ENCODE peak calls at places on chromosomes 1 and 21, in six cellular contexts. E is frontal cortex; D is stimulated activated CD8-positive, alpha-beta memory T cell treated with anti-CD3 and anti-CD28 coated beads, Interleukin-12 subunit alpha, Interleukin-12 subunit beta, amount 100 ng/mL, for 4 hours; Q is HCEC 1CT; A is globus pallidus; B is stimulated activated CD4-positive, alpha-beta T cell treated with anti-CD3 and anti-CD28 coated beads, Interleukin-1b, Interleukin-23, amount 100 ng/mL, for 24 hours. S is an unnamed sample.

GRCh38 chr1:92707292-92707691 is 77.6 kb downstream of the EVI5 start:
- DNase-seq in D (no peak), A (no peak), Q (no peak), B (no peak), E (no peak), S (no peak)

GRCh38 chr1:202268032-202268431 is 73.7 kb downstream of the UBE2T start:
- DNase-seq in B (no peak), E (no peak), D (no peak), A (no peak), Q (no peak), S (no peak)

GRCh38 chr1:232629250-232630046 is 485 bp downstream of the SIPA1L2 start:
- DNase-seq in Q (no peak), E (peak; percentile 39), A (peak; percentile 53), D (no peak), B (peak; percentile 5), S (no peak)

GRCh38 chr1:226975259-226975908 is 35.3 kb downstream of the COQ8A start:
- DNase-seq in Q (no peak), A (peak; percentile 94), E (peak; percentile 76), B (no peak), D (no peak), S (no peak)

GRCh38 chr1:29094954-29095353 is 28.7 kb downstream of the TMEM200B start:
- DNase-seq in Q (no peak), D (no peak), A (no peak), E (no peak), B (no peak), S (no peak)

GRCh38 chr1:54680387-54680786 is 35.3 kb upstream of the TTC4 start:
- DNase-seq in A (no peak), B (no peak), Q (no peak), D (no peak), E (no peak), S (no peak)

GRCh38 chr1:14742181-14742980 is 143.9 kb downstream of the KAZN start:
- DNase-seq in A (no peak), E (no peak), Q (peak; percentile 92), D (no peak), B (no peak), S (peak; percentile 54)

GRCh38 chr1:35807614-35808375 is at the start of gene AGO4:
- DNase-seq in E (peak; percentile 67), D (peak; percentile 16), Q (peak; percentile 26), A (peak; percentile 55), B (no peak), S (peak; percentile 37)

GRCh38 chr1:201877877-201878339 is 10.8 kb upstream of the SHISA4 start:
- DNase-seq in E (no peak), Q (peak; percentile 58), D (no peak), B (no peak), A (peak; percentile 70), S (peak; percentile 24)

GRCh38 chr1:37255111-37255795 is 219.1 kb upstream of the ZC3H12A start:
- DNase-seq in E (peak; percentile 36), B (no peak), A (peak; percentile 75), Q (no peak), D (no peak), S (no peak)

GRCh38 chr21:44785620-44786344 is 15.8 kb downstream of the UBE2G2 start:
- DNase-seq in B (no peak), D (no peak), A (no peak), Q (no peak), E (no peak), S (no peak)

GRCh38 chr21:15617968-15618367 is 111.8 kb upstream of the USP25 start:
- DNase-seq in A (no peak), E (no peak), B (no peak), Q (peak; percentile 47), D (no peak), S (peak; percentile 0)

GRCh38 chr1:54980528-54981241 is at the start of gene TMEM61:
- DNase-seq in A (no peak), E (no peak), D (no peak), B (no peak), Q (no peak), S (no peak)

GRCh38 chr1:75449998-75450397 is 160.9 kb downstream of the SLC44A5 start:
- DNase-seq in A (no peak), B (no peak), Q (no peak), E (no peak), D (no peak), S (no peak)

GRCh38 chr1:200129480-200129879 is 102.0 kb downstream of the NR5A2 start:
- DNase-seq in Q (no peak), A (no peak), B (no peak), E (no peak), D (no peak), S (no peak)

GRCh38 chr1:40162791-40163441 is 1.7 kb downstream of the RLF start:
- DNase-seq in Q (no peak), B (no peak), E (no peak), D (no peak), A (no peak), S (no peak)

GRCh38 chr1:204084247-204084772 is 11.4 kb downstream of the SOX13 start:
- DNase-seq in D (no peak), B (no peak), E (no peak), A (peak; percentile 65), Q (no peak), S (no peak)

GRCh38 chr1:207259391-207259790 is 62.1 kb upstream of the CD55 start:
- DNase-seq in E (no peak), A (no peak), B (no peak), Q (peak; percentile 32), D (no peak), S (no peak)

GRCh38 chr1:47579809-47580208 is 142.0 kb downstream of the FOXD2 start:
- DNase-seq in D (no peak), E (no peak), B (no peak), Q (no peak), A (no peak), S (no peak)

GRCh38 chr1:67716800-67717199 is 31.8 kb downstream of the GADD45A start:
- DNase-seq in E (no peak), B (no peak), Q (no peak), D (no peak), A (no peak), S (no peak)

GRCh38 chr1:189500777-189501176 is 976.9 kb downstream of the BRINP3 start:
- DNase-seq in Q (peak; percentile 67), A (no peak), D (no peak), E (no peak), B (no peak), S (no peak)

GRCh38 chr1:180988221-180988826 is 34.3 kb downstream of the STX6 start:
- DNase-seq in Q (no peak), A (peak; percentile 47), B (no peak), D (no peak), E (no peak), S (no peak)

GRCh38 chr1:41730806-41731205 is 187.9 kb downstream of the HIVEP3 start:
- DNase-seq in B (no peak), E (no peak), Q (no peak), D (no peak), A (no peak), S (no peak)

GRCh38 chr1:15836772-15837669 is 10.5 kb upstream of the SPEN start:
- DNase-seq in B (no peak), D (peak; percentile 58), E (peak; percentile 19), Q (no peak), A (no peak), S (no peak)